ENCODE peak calls at places on chromosome 14, in eight cellular contexts. One of them, this sample, is unnamed.

GRCh38 chr14:56153271-56153670 is 35.1 kb downstream of the PELI2 start:
- DNase-seq in NCI-H2081: no peak
- DNase-seq in NT2/D1: no peak
- DNase-seq in activated CD4-positive, alpha-beta T cell treated with anti-CD3 and anti-CD28 coated beads, Interleukin-2, amount 50 U/mL, for 24 hours: no peak
- DNase-seq in cerebellar cortex: no peak
- DNase-seq in T1000: no peak
- DNase-seq in NCI-H1417: no peak
- DNase-seq in caudate nucleus: no peak
- DNase-seq in this sample: no peak

GRCh38 chr14:94051115-94051514 is 25.0 kb downstream of the OTUB2 start:
- DNase-seq in NCI-H2081: no peak
- DNase-seq in NT2/D1: no peak
- DNase-seq in activated CD4-positive, alpha-beta T cell treated with anti-CD3 and anti-CD28 coated beads, Interleukin-2, amount 50 U/mL, for 24 hours: no peak
- DNase-seq in cerebellar cortex: peak
- DNase-seq in T1000: no peak
- DNase-seq in NCI-H1417: no peak
- DNase-seq in caudate nucleus: peak
- DNase-seq in this sample: no peak

GRCh38 chr14:87725318-87725717 is 267.7 kb downstream of the GALC start:
- DNase-seq in NCI-H2081: no peak
- DNase-seq in NT2/D1: no peak
- DNase-seq in activated CD4-positive, alpha-beta T cell treated with anti-CD3 and anti-CD28 coated beads, Interleukin-2, amount 50 U/mL, for 24 hours: no peak
- DNase-seq in cerebellar cortex: no peak
- DNase-seq in T1000: no peak
- DNase-seq in NCI-H1417: no peak
- DNase-seq in caudate nucleus: no peak
- DNase-seq in this sample: no peak

GRCh38 chr14:60101801-60102200 is 10.1 kb downstream of the PCNX4 start:
- DNase-seq in NCI-H2081: no peak
- DNase-seq in NT2/D1: no peak
- DNase-seq in activated CD4-positive, alpha-beta T cell treated with anti-CD3 and anti-CD28 coated beads, Interleukin-2, amount 50 U/mL, for 24 hours: no peak
- DNase-seq in cerebellar cortex: no peak
- DNase-seq in T1000: no peak
- DNase-seq in NCI-H1417: no peak
- DNase-seq in caudate nucleus: no peak
- DNase-seq in this sample: no peak

GRCh38 chr14:32576088-32576795 is 247.1 kb downstream of the AKAP6 start:
- DNase-seq in NCI-H2081: peak
- DNase-seq in NT2/D1: peak
- DNase-seq in activated CD4-positive, alpha-beta T cell treated with anti-CD3 and anti-CD28 coated beads, Interleukin-2, amount 50 U/mL, for 24 hours: peak
- DNase-seq in cerebellar cortex: peak
- DNase-seq in T1000: no peak
- DNase-seq in NCI-H1417: peak
- DNase-seq in caudate nucleus: peak
- DNase-seq in this sample: no peak

GRCh38 chr14:50021261-50021660 is 95.1 kb downstream of the VCPKMT start:
- DNase-seq in NCI-H2081: no peak
- DNase-seq in NT2/D1: no peak
- DNase-seq in activated CD4-positive, alpha-beta T cell treated with anti-CD3 and anti-CD28 coated beads, Interleukin-2, amount 50 U/mL, for 24 hours: no peak
- DNase-seq in cerebellar cortex: no peak
- DNase-seq in T1000: no peak
- DNase-seq in NCI-H1417: no peak
- DNase-seq in caudate nucleus: no peak
- DNase-seq in this sample: no peak

GRCh38 chr14:83023369-83023768 is 1489.7 kb upstream of the SEL1L start:
- DNase-seq in NCI-H2081: no peak
- DNase-seq in NT2/D1: no peak
- DNase-seq in activated CD4-positive, alpha-beta T cell treated with anti-CD3 and anti-CD28 coated beads, Interleukin-2, amount 50 U/mL, for 24 hours: no peak
- DNase-seq in cerebellar cortex: no peak
- DNase-seq in T1000: no peak
- DNase-seq in NCI-H1417: no peak
- DNase-seq in caudate nucleus: no peak
- DNase-seq in this sample: no peak

GRCh38 chr14:68325267-68325807 is 467.5 kb downstream of the ZFP36L1 start:
- DNase-seq in NCI-H2081: no peak
- DNase-seq in NT2/D1: no peak
- DNase-seq in activated CD4-positive, alpha-beta T cell treated with anti-CD3 and anti-CD28 coated beads, Interleukin-2, amount 50 U/mL, for 24 hours: no peak
- DNase-seq in cerebellar cortex: no peak
- DNase-seq in T1000: no peak
- DNase-seq in NCI-H1417: no peak
- DNase-seq in caudate nucleus: no peak
- DNase-seq in this sample: no peak

GRCh38 chr14:22545842-22546721 is 42.9 kb downstream of the DAD1 start:
- DNase-seq in NCI-H2081: no peak
- DNase-seq in NT2/D1: peak
- DNase-seq in activated CD4-positive, alpha-beta T cell treated with anti-CD3 and anti-CD28 coated beads, Interleukin-2, amount 50 U/mL, for 24 hours: no peak
- DNase-seq in cerebellar cortex: no peak
- DNase-seq in T1000: peak
- DNase-seq in NCI-H1417: no peak
- DNase-seq in caudate nucleus: no peak
- DNase-seq in this sample: no peak

GRCh38 chr14:24324024-24324423 is 10.8 kb downstream of the ADCY4 start:
- DNase-seq in NCI-H2081: no peak
- DNase-seq in NT2/D1: no peak
- DNase-seq in activated CD4-positive, alpha-beta T cell treated with anti-CD3 and anti-CD28 coated beads, Interleukin-2, amount 50 U/mL, for 24 hours: no peak
- DNase-seq in cerebellar cortex: no peak
- DNase-seq in T1000: no peak
- DNase-seq in NCI-H1417: no peak
- DNase-seq in caudate nucleus: no peak
- DNase-seq in this sample: no peak

GRCh38 chr14:83164016-83164415 is 1630.4 kb upstream of the SEL1L start:
- DNase-seq in NCI-H2081: no peak
- DNase-seq in NT2/D1: no peak
- DNase-seq in activated CD4-positive, alpha-beta T cell treated with anti-CD3 and anti-CD28 coated beads, Interleukin-2, amount 50 U/mL, for 24 hours: no peak
- DNase-seq in cerebellar cortex: no peak
- DNase-seq in T1000: peak
- DNase-seq in NCI-H1417: no peak
- DNase-seq in caudate nucleus: no peak
- DNase-seq in this sample: no peak

GRCh38 chr14:31069343-31069742 is 43.2 kb upstream of the STRN3 start:
- DNase-seq in NCI-H2081: no peak
- DNase-seq in NT2/D1: no peak
- DNase-seq in activated CD4-positive, alpha-beta T cell treated with anti-CD3 and anti-CD28 coated beads, Interleukin-2, amount 50 U/mL, for 24 hours: no peak
- DNase-seq in cerebellar cortex: no peak
- DNase-seq in T1000: no peak
- DNase-seq in NCI-H1417: no peak
- DNase-seq in caudate nucleus: no peak
- DNase-seq in this sample: no peak

GRCh38 chr14:77865455-77865854 is 65.5 kb downstream of the ADCK1 start:
- DNase-seq in NCI-H2081: no peak
- DNase-seq in NT2/D1: no peak
- DNase-seq in activated CD4-positive, alpha-beta T cell treated with anti-CD3 and anti-CD28 coated beads, Interleukin-2, amount 50 U/mL, for 24 hours: no peak
- DNase-seq in cerebellar cortex: no peak
- DNase-seq in T1000: no peak
- DNase-seq in NCI-H1417: no peak
- DNase-seq in caudate nucleus: no peak
- DNase-seq in this sample: no peak

GRCh38 chr14:89033756-89034155 is 209.3 kb downstream of the TTC8 start:
- DNase-seq in NCI-H2081: no peak
- DNase-seq in NT2/D1: no peak
- DNase-seq in activated CD4-positive, alpha-beta T cell treated with anti-CD3 and anti-CD28 coated beads, Interleukin-2, amount 50 U/mL, for 24 hours: no peak
- DNase-seq in cerebellar cortex: no peak
- DNase-seq in T1000: no peak
- DNase-seq in NCI-H1417: peak
- DNase-seq in caudate nucleus: no peak
- DNase-seq in this sample: no peak

GRCh38 chr14:77222546-77223225 is 41.1 kb downstream of the TMEM63C start:
- DNase-seq in NCI-H2081: no peak
- DNase-seq in NT2/D1: peak
- DNase-seq in activated CD4-positive, alpha-beta T cell treated with anti-CD3 and anti-CD28 coated beads, Interleukin-2, amount 50 U/mL, for 24 hours: no peak
- DNase-seq in cerebellar cortex: no peak
- DNase-seq in T1000: no peak
- DNase-seq in NCI-H1417: peak
- DNase-seq in caudate nucleus: no peak
- DNase-seq in this sample: no peak

GRCh38 chr14:91371990-91372375 is 45.6 kb downstream of the CCDC88C start:
- DNase-seq in NCI-H2081: no peak
- DNase-seq in NT2/D1: no peak
- DNase-seq in activated CD4-positive, alpha-beta T cell treated with anti-CD3 and anti-CD28 coated beads, Interleukin-2, amount 50 U/mL, for 24 hours: no peak
- DNase-seq in cerebellar cortex: peak
- DNase-seq in T1000: no peak
- DNase-seq in NCI-H1417: no peak
- DNase-seq in caudate nucleus: no peak
- DNase-seq in this sample: no peak

GRCh38 chr14:30608533-30609006 is 13.5 kb upstream of the SCFD1 start:
- DNase-seq in NCI-H2081: no peak
- DNase-seq in NT2/D1: no peak
- DNase-seq in activated CD4-positive, alpha-beta T cell treated with anti-CD3 and anti-CD28 coated beads, Interleukin-2, amount 50 U/mL, for 24 hours: no peak
- DNase-seq in cerebellar cortex: no peak
- DNase-seq in T1000: no peak
- DNase-seq in NCI-H1417: peak
- DNase-seq in caudate nucleus: no peak
- DNase-seq in this sample: no peak

GRCh38 chr14:53748691-53749090 is 207.9 kb downstream of the BMP4 start:
- DNase-seq in NCI-H2081: no peak
- DNase-seq in NT2/D1: no peak
- DNase-seq in activated CD4-positive, alpha-beta T cell treated with anti-CD3 and anti-CD28 coated beads, Interleukin-2, amount 50 U/mL, for 24 hours: no peak
- DNase-seq in cerebellar cortex: no peak
- DNase-seq in T1000: no peak
- DNase-seq in NCI-H1417: no peak
- DNase-seq in caudate nucleus: no peak
- DNase-seq in this sample: no peak

GRCh38 chr14:83342590-83342989 is 1808.9 kb upstream of the SEL1L start:
- DNase-seq in NCI-H2081: no peak
- DNase-seq in NT2/D1: no peak
- DNase-seq in activated CD4-positive, alpha-beta T cell treated with anti-CD3 and anti-CD28 coated beads, Interleukin-2, amount 50 U/mL, for 24 hours: no peak
- DNase-seq in cerebellar cortex: no peak
- DNase-seq in T1000: no peak
- DNase-seq in NCI-H1417: no peak
- DNase-seq in caudate nucleus: no peak
- DNase-seq in this sample: no peak

GRCh38 chr14:64464695-64465094 is 604 bp upstream of the AKAP5 start:
- DNase-seq in NCI-H2081: no peak
- DNase-seq in NT2/D1: no peak
- DNase-seq in activated CD4-positive, alpha-beta T cell treated with anti-CD3 and anti-CD28 coated beads, Interleukin-2, amount 50 U/mL, for 24 hours: no peak
- DNase-seq in cerebellar cortex: peak
- DNase-seq in T1000: no peak
- DNase-seq in NCI-H1417: peak
- DNase-seq in caudate nucleus: peak
- DNase-seq in this sample: no peak

GRCh38 chr14:94364037-94364436 is 24.4 kb downstream of the SERPINA1 start:
- DNase-seq in NCI-H2081: no peak
- DNase-seq in NT2/D1: no peak
- DNase-seq in activated CD4-positive, alpha-beta T cell treated with anti-CD3 and anti-CD28 coated beads, Interleukin-2, amount 50 U/mL, for 24 hours: no peak
- DNase-seq in cerebellar cortex: no peak
- DNase-seq in T1000: no peak
- DNase-seq in NCI-H1417: no peak
- DNase-seq in caudate nucleus: no peak
- DNase-seq in this sample: no peak

GRCh38 chr14:43665570-43666267 is 841.4 kb downstream of the FSCB start:
- DNase-seq in NCI-H2081: no peak
- DNase-seq in NT2/D1: no peak
- DNase-seq in activated CD4-positive, alpha-beta T cell treated with anti-CD3 and anti-CD28 coated beads, Interleukin-2, amount 50 U/mL, for 24 hours: no peak
- DNase-seq in cerebellar cortex: no peak
- DNase-seq in T1000: no peak
- DNase-seq in NCI-H1417: no peak
- DNase-seq in caudate nucleus: no peak
- DNase-seq in this sample: no peak

GRCh38 chr14:92439551-92440344 is 73.8 kb upstream of the RIN3 start:
- DNase-seq in NCI-H2081: peak
- DNase-seq in NT2/D1: no peak
- DNase-seq in activated CD4-positive, alpha-beta T cell treated with anti-CD3 and anti-CD28 coated beads, Interleukin-2, amount 50 U/mL, for 24 hours: no peak
- DNase-seq in cerebellar cortex: no peak
- DNase-seq in T1000: no peak
- DNase-seq in NCI-H1417: peak
- DNase-seq in caudate nucleus: no peak
- DNase-seq in this sample: no peak

GRCh38 chr14:93330609-93331000 is 2.2 kb downstream of the BTBD7 start:
- DNase-seq in NCI-H2081: no peak
- DNase-seq in NT2/D1: no peak
- DNase-seq in activated CD4-positive, alpha-beta T cell treated with anti-CD3 and anti-CD28 coated beads, Interleukin-2, amount 50 U/mL, for 24 hours: no peak
- DNase-seq in cerebellar cortex: no peak
- DNase-seq in T1000: no peak
- DNase-seq in NCI-H1417: no peak
- DNase-seq in caudate nucleus: no peak
- DNase-seq in this sample: no peak

GRCh38 chr14:87754512-87755223 is 238.3 kb downstream of the GALC start:
- DNase-seq in NCI-H2081: no peak
- DNase-seq in NT2/D1: no peak
- DNase-seq in activated CD4-positive, alpha-beta T cell treated with anti-CD3 and anti-CD28 coated beads, Interleukin-2, amount 50 U/mL, for 24 hours: no peak
- DNase-seq in cerebellar cortex: no peak
- DNase-seq in T1000: no peak
- DNase-seq in NCI-H1417: peak
- DNase-seq in caudate nucleus: no peak
- DNase-seq in this sample: no peak

GRCh38 chr14:102776761-102777710 is at the start of gene TRAF3:
- DNase-seq in NCI-H2081: peak
- DNase-seq in NT2/D1: no peak
- DNase-seq in activated CD4-positive, alpha-beta T cell treated with anti-CD3 and anti-CD28 coated beads, Interleukin-2, amount 50 U/mL, for 24 hours: peak
- DNase-seq in cerebellar cortex: peak
- DNase-seq in T1000: peak
- DNase-seq in NCI-H1417: peak
- DNase-seq in caudate nucleus: peak
- DNase-seq in this sample: peak

GRCh38 chr14:54253195-54253947 is 143.4 kb upstream of the CDKN3 start:
- DNase-seq in NCI-H2081: no peak
- DNase-seq in NT2/D1: no peak
- DNase-seq in activated CD4-positive, alpha-beta T cell treated with anti-CD3 and anti-CD28 coated beads, Interleukin-2, amount 50 U/mL, for 24 hours: no peak
- DNase-seq in cerebellar cortex: no peak
- DNase-seq in T1000: peak
- DNase-seq in NCI-H1417: no peak
- DNase-seq in caudate nucleus: no peak
- DNase-seq in this sample: no peak

GRCh38 chr14:50363734-50364113 is 33.0 kb downstream of the CDKL1 start:
- DNase-seq in NCI-H2081: no peak
- DNase-seq in NT2/D1: no peak
- DNase-seq in activated CD4-positive, alpha-beta T cell treated with anti-CD3 and anti-CD28 coated beads, Interleukin-2, amount 50 U/mL, for 24 hours: no peak
- DNase-seq in cerebellar cortex: no peak
- DNase-seq in T1000: no peak
- DNase-seq in NCI-H1417: no peak
- DNase-seq in caudate nucleus: no peak
- DNase-seq in this sample: no peak

GRCh38 chr14:91036741-91037469 is 23.5 kb downstream of the RPS6KA5 start:
- DNase-seq in NCI-H2081: no peak
- DNase-seq in NT2/D1: no peak
- DNase-seq in activated CD4-positive, alpha-beta T cell treated with anti-CD3 and anti-CD28 coated beads, Interleukin-2, amount 50 U/mL, for 24 hours: no peak
- DNase-seq in cerebellar cortex: no peak
- DNase-seq in T1000: no peak
- DNase-seq in NCI-H1417: no peak
- DNase-seq in caudate nucleus: no peak
- DNase-seq in this sample: no peak

GRCh38 chr14:88422919-88423318 is 37.5 kb downstream of the SPATA7 start:
- DNase-seq in NCI-H2081: no peak
- DNase-seq in NT2/D1: no peak
- DNase-seq in activated CD4-positive, alpha-beta T cell treated with anti-CD3 and anti-CD28 coated beads, Interleukin-2, amount 50 U/mL, for 24 hours: no peak
- DNase-seq in cerebellar cortex: no peak
- DNase-seq in T1000: peak
- DNase-seq in NCI-H1417: peak
- DNase-seq in caudate nucleus: peak
- DNase-seq in this sample: no peak

GRCh38 chr14:68210729-68211299 is 391.2 kb downstream of the RAD51B start:
- DNase-seq in NCI-H2081: no peak
- DNase-seq in NT2/D1: no peak
- DNase-seq in activated CD4-positive, alpha-beta T cell treated with anti-CD3 and anti-CD28 coated beads, Interleukin-2, amount 50 U/mL, for 24 hours: peak
- DNase-seq in cerebellar cortex: no peak
- DNase-seq in T1000: peak
- DNase-seq in NCI-H1417: no peak
- DNase-seq in caudate nucleus: no peak
- DNase-seq in this sample: no peak

GRCh38 chr14:54299393-54300363 is 97.1 kb upstream of the CDKN3 start:
- DNase-seq in NCI-H2081: no peak
- DNase-seq in NT2/D1: no peak
- DNase-seq in activated CD4-positive, alpha-beta T cell treated with anti-CD3 and anti-CD28 coated beads, Interleukin-2, amount 50 U/mL, for 24 hours: no peak
- DNase-seq in cerebellar cortex: no peak
- DNase-seq in T1000: no peak
- DNase-seq in NCI-H1417: no peak
- DNase-seq in caudate nucleus: no peak
- DNase-seq in this sample: no peak

GRCh38 chr14:93017341-93017797 is 94.4 kb downstream of the CHGA start:
- DNase-seq in NCI-H2081: no peak
- DNase-seq in NT2/D1: no peak
- DNase-seq in activated CD4-positive, alpha-beta T cell treated with anti-CD3 and anti-CD28 coated beads, Interleukin-2, amount 50 U/mL, for 24 hours: no peak
- DNase-seq in cerebellar cortex: peak
- DNase-seq in T1000: no peak
- DNase-seq in NCI-H1417: peak
- DNase-seq in caudate nucleus: no peak
- DNase-seq in this sample: peak

GRCh38 chr14:51285102-51285501 is 45.1 kb downstream of the TMX1 start:
- DNase-seq in NCI-H2081: no peak
- DNase-seq in NT2/D1: no peak
- DNase-seq in activated CD4-positive, alpha-beta T cell treated with anti-CD3 and anti-CD28 coated beads, Interleukin-2, amount 50 U/mL, for 24 hours: no peak
- DNase-seq in cerebellar cortex: no peak
- DNase-seq in T1000: no peak
- DNase-seq in NCI-H1417: no peak
- DNase-seq in caudate nucleus: no peak
- DNase-seq in this sample: no peak